ENCODE peak calls at places on chromosome 13, in four cellular contexts. V is B cell, M is fibroblast of the aortic adventitia, D is pancreas. O is an unnamed sample.

GRCh38 chr13:112567161-112567862 is 20.6 kb downstream of the TUBGCP3 start:
- DNase-seq in V (no peak), M (no peak), D (no peak), O (no peak)

GRCh38 chr13:34351134-34351533 is 533.2 kb downstream of the RFC3 start:
- DNase-seq in V (no peak), M (no peak), D (no peak), O (no peak)

GRCh38 chr13:103788061-103788652 is 721.9 kb upstream of the SLC10A2 start:
- DNase-seq in V (no peak), M (no peak), D (no peak), O (no peak)

GRCh38 chr13:89393758-89394157 is 1722.6 kb downstream of the SLITRK5 start:
- DNase-seq in V (no peak), M (no peak), D (no peak), O (no peak)

GRCh38 chr13:65959305-65959704 is 1270.8 kb downstream of the PCDH9 start:
- DNase-seq in V (no peak), M (peak; percentile 61), D (no peak), O (no peak)

GRCh38 chr13:101289764-101290163 is 126.5 kb downstream of the NALCN start:
- DNase-seq in V (no peak), M (peak; percentile 10), D (peak; percentile 21), O (no peak)

GRCh38 chr13:29159871-29160270 is 339.7 kb downstream of the MTUS2 start:
- DNase-seq in V (no peak), M (no peak), D (no peak), O (no peak)

GRCh38 chr13:81058211-81058915 is 717.4 kb upstream of the SPRY2 start:
- DNase-seq in V (no peak), M (no peak), D (no peak), O (no peak)

GRCh38 chr13:83716121-83716520 is 166.2 kb downstream of the SLITRK1 start:
- DNase-seq in V (no peak), M (no peak), D (no peak), O (no peak)

GRCh38 chr13:44719857-44720671 is 143.9 kb upstream of the TSC22D1 start:
- DNase-seq in V (no peak), M (peak; percentile 90), D (no peak), O (no peak)

GRCh38 chr13:27037571-27037970 is 134.0 kb downstream of the USP12 start:
- DNase-seq in V (no peak), M (no peak), D (no peak), O (no peak)

GRCh38 chr13:48302920-48303330 is 626 bp upstream of the RB1 start:
- DNase-seq in V (no peak), M (peak; percentile 62), D (no peak), O (peak; percentile 15)

GRCh38 chr13:76882431-76882830 is 3.8 kb downstream of the KCTD12 start:
- DNase-seq in V (no peak), M (peak; percentile 73), D (no peak), O (no peak)

GRCh38 chr13:28705734-28706133 is 13.0 kb downstream of the SLC46A3 start:
- DNase-seq in V (no peak), M (peak; percentile 32), D (no peak), O (no peak)

GRCh38 chr13:33279414-33279813 is 6.1 kb downstream of the STARD13 start:
- DNase-seq in V (no peak), M (no peak), D (no peak), O (no peak)

GRCh38 chr13:97258801-97259200 is 36.7 kb downstream of the MBNL2 start:
- DNase-seq in V (no peak), M (peak; percentile 83), D (no peak), O (no peak)

GRCh38 chr13:112137144-112137543 is 70.2 kb downstream of the SOX1 start:
- DNase-seq in V (no peak), M (no peak), D (no peak), O (no peak)

GRCh38 chr13:99968521-99969367 is 2.8 kb downstream of the ZIC5 start:
- DNase-seq in V (no peak), M (no peak), D (no peak), O (no peak)

GRCh38 chr13:114283581-114283980 is 2.2 kb downstream of the UPF3A start:
- DNase-seq in V (no peak), M (no peak), D (no peak), O (no peak)

GRCh38 chr13:33264620-33264978 is 21.0 kb downstream of the STARD13 start:
- DNase-seq in V (no peak), M (peak; percentile 40), D (no peak), O (no peak)

GRCh38 chr13:95497307-95497943 is 55.1 kb upstream of the CLDN10 start:
- DNase-seq in V (no peak), M (no peak), D (peak; percentile 49), O (no peak)

GRCh38 chr13:36526897-36527296 is 94.6 kb downstream of the CCNA1 start:
- DNase-seq in V (no peak), M (no peak), D (no peak), O (no peak)

GRCh38 chr13:98397221-98397620 is 179.7 kb downstream of the STK24 start:
- DNase-seq in V (no peak), M (peak; percentile 41), D (no peak), O (no peak)

GRCh38 chr13:72960541-72960940 is 98.3 kb upstream of the KLF5 start:
- DNase-seq in V (no peak), M (no peak), D (peak; percentile 28), O (no peak)

GRCh38 chr13:75694742-75695141 is 58.6 kb downstream of the LMO7 start:
- DNase-seq in V (no peak), M (no peak), D (no peak), O (no peak)

GRCh38 chr13:26502826-26503225 is 54.7 kb upstream of the WASF3 start:
- DNase-seq in V (no peak), M (peak; percentile 88), D (no peak), O (no peak)

GRCh38 chr13:106077017-106077416 is 458.4 kb downstream of the EFNB2 start:
- DNase-seq in V (no peak), M (no peak), D (no peak), O (no peak)

GRCh38 chr13:21365574-21365973 is 93.5 kb downstream of the ZDHHC20 start:
- DNase-seq in V (no peak), M (no peak), D (no peak), O (no peak)
- TF ChIP-seq CTCF in V (no peak), M (no peak), D (no peak), O (no peak)

DNA sequence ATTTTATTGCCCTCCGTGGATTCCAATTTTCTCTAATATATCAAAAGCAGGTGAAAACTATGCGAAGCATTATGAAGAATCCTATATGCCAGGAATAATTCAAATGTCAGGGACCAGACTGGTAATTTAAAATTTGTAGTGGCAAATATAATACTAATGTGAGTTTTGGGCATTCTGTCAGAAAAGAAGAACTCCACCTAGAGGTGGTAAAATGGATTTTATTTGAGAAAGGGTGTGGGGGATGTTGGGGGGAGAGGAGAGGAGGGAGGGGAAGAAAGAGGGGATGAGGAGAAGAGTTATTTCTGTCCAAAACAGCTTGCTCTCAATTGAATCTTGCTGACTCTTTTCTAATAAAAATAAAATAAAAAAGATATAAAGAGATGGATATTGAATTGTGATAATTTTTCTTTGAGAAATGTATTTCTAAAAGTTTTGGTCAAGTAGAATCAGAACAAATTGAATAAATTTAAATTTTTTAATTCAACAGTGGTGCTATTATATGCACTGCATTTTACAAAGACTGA is 929.3 kb upstream of the SLITRK5 start:
- DNase-seq in V (no peak), M (no peak), D (no peak), O (no peak)
- TF ChIP-seq CTCF in V (no peak), M (no peak), D (no peak), O (no peak)

DNA sequence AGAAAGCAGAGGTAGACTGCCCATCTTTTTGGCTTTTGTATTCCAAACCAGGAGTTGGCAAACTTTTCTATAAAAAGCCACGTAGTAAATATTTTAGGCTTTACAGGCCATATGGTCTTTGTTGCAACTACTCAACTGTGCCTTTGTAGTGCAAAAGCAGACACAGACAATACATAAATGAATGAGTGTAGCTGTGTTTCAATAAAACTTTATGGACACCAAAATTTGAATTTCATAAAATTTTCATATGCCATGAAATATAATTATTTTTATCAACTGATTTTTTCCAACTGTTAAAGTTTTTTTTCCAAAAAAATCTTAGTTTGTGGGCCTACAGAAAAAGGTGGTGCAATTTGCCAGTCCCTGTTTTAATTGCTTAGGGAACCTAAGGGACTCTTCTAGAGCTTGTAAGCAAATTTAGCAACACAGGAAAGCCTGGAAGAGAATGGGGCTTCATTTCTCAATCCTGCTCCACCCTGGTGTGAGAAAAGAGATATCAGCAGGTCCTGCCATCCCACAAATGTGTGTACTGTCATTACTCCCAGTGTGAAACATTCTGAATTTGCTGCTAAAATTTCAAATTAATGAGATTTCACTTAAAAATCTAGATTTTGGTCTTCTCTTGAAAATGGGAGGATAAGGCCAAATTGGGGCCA is 194.2 kb downstream of the RGCC start:
- DNase-seq in V (no peak), M (no peak), D (no peak), O (no peak)
- TF ChIP-seq CTCF in V (no peak), M (no peak), D (no peak), O (no peak)

GRCh38 chr13:30871713-30872029 is 34.4 kb upstream of the MEDAG start:
- DNase-seq in V (no peak), M (no peak), D (no peak), O (no peak)

GRCh38 chr13:30872195-30872594 is 33.9 kb upstream of the MEDAG start:
- DNase-seq in V (no peak), M (no peak), D (no peak), O (no peak)

GRCh38 chr13:30873519-30873918 is 32.6 kb upstream of the MEDAG start:
- DNase-seq in V (no peak), M (peak; percentile 44), D (no peak), O (no peak)

GRCh38 chr13:30874111-30874510 is 32.0 kb upstream of the MEDAG start:
- DNase-seq in V (no peak), M (no peak), D (no peak), O (no peak)

GRCh38 chr13:30872685-30873443 is 33.2 kb upstream of the MEDAG start:
- DNase-seq in V (no peak), M (peak; percentile 92), D (no peak), O (no peak)
- TF ChIP-seq CTCF in V (no peak), M (no peak), D (no peak), O (no peak)

GRCh38 chr13:64158910-64159309 is 2743.3 kb upstream of the PCDH20 start:
- DNase-seq in V (no peak), M (peak; percentile 85), D (no peak), O (no peak)

DNA sequence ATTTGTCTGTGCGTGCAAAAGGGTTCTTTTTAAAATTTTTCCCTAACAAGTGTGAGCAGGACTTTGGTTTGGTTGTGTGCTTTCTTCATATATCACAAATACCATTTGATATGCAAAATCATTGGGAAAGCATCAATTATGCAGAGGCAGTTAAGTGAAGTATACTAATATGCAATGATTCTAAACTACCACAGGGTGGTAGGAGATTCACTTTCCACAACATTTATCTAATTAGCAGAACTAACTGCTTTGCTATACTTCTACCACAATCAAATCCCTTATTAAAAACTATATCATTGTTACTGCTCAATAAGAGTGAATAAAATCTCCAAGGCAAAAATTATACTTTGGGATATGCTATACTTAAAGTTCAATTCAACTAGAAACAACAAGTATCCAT is 2738.9 kb upstream of the PCDH20 start:
- DNase-seq in V (no peak), M (peak; percentile 71), D (no peak), O (no peak)
- TF ChIP-seq CTCF in V (no peak), M (peak; percentile 44), D (no peak), O (no peak)

O was measured in GM20000.